ENCODE peak calls at places on chromosome 14, in four cellular contexts. X is Caco-2, Y is sigmoid colon, M is Peyer's patch. R is an unnamed sample.

GRCh38 chr14:68008491-68008890 is 188.9 kb downstream of the RAD51B start:
- DNase-seq in X (no peak), Y (no peak), M (no peak), R (no peak)

GRCh38 chr14:98170580-98170979 is 1101.4 kb downstream of the BCL11B start:
- DNase-seq in M (no peak), Y (no peak), X (no peak), R (no peak)

GRCh38 chr14:49972199-49972671 is 79.4 kb downstream of the ARF6 start:
- DNase-seq in X (no peak), Y (no peak), M (no peak), R (no peak)

GRCh38 chr14:74940956-74941565 is 14.3 kb downstream of the PGF start:
- DNase-seq in M (no peak), Y (no peak), X (no peak), R (no peak)

GRCh38 chr14:95683793-95684192 is 2.4 kb upstream of the TCL1B start:
- DNase-seq in X (no peak), M (no peak), Y (no peak), R (peak; percentile 11)

GRCh38 chr14:42806909-42807315 is 1200.2 kb downstream of the LRFN5 start:
- DNase-seq in M (no peak), X (no peak), Y (no peak), R (no peak)

GRCh38 chr14:22650960-22651521 is 6.9 kb upstream of the OR6J1 start:
- DNase-seq in X (peak; percentile 81), Y (no peak), M (no peak), R (no peak)

GRCh38 chr14:87877877-87878276 is 115.1 kb downstream of the GALC start:
- DNase-seq in X (no peak), M (no peak), Y (no peak), R (no peak)

GRCh38 chr14:95663226-95663797 is 22.9 kb upstream of the TCL1B start:
- DNase-seq in M (no peak), X (no peak), Y (no peak), R (no peak)

GRCh38 chr14:52377940-52378339 is 63.8 kb downstream of the PTGER2 start:
- DNase-seq in M (no peak), X (no peak), Y (no peak), R (no peak)

GRCh38 chr14:72513346-72513745 is 380.6 kb downstream of the DPF3 start:
- DNase-seq in Y (no peak), X (no peak), M (no peak), R (no peak)

GRCh38 chr14:85534914-85535313 is 5.0 kb downstream of the FLRT2 start:
- DNase-seq in M (no peak), Y (no peak), X (no peak), R (no peak)
- H3K4me3 ChIP-seq in M (peak overlapping the region; percentile 57), Y (peak overlapping the region; percentile 68), X (no peak overlapping the region), R (no peak overlapping the region)

DNA sequence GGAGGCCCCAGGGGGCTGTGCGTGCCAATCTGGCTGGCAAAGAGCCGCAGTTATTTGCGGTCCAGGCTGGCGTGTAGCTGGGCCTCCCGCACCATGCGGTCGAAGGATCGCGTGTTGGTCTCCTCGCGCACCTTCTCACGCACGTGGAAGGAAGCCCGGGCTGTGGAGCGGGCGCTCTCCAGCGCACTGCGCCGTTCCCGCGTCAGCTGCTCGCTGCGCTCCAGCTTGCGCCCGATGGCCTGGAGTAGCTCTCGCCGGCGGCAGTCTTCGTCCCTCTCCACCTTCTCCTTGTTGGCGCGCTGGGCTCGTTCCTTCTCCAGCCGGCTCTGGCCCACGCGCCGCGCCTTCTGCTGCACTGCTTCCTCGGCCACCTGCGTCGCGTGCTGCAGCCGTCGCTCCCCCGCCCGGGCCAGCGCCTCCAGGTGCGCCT is 3.2 kb downstream of the CCDC177 start:
- DNase-seq in M (no peak), X (no peak), Y (no peak), R (no peak)
- H3K4me3 ChIP-seq in M (peak overlapping the region; percentile 49), X (peak overlapping the region; percentile 51), Y (peak overlapping the region; percentile 35), R (no peak overlapping the region)

DNA sequence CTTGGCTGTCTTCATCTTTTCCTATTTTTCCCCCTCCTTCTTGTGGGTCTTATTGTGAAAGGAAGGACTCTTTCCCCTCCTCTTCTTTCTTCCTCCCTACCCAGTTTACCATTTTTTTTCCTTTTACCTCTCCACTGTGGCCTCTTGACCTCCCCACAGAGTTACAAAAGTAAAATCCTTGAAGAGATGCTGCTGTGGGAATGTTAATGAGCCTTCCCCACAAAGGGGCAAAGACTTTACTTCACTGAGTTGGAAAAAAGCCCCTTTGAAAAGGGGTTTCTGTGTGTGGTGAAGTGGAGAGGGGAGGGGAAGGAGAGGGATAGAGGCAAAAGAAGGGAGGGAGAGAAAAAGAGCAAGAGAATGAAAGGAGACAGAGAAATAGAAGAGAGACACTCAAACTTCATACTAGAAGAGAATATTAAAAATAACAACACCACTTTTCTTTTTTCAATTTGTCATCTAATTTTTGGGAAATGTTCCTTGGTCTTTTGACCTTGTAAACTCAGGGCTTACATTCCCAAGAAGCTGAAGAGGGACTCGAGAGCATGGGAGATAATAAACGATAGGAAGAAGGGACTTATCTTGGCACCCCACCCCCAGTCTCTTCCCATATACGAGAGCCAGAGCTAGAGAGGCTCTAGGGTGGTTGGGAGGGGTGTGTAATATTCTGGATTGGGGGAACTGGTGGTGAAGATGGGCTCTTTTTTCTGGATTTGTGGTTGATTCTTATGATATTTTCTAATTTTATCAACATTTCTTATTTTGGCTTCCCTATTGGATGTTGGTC is 13.2 kb upstream of the SALL2 start:
- DNase-seq in X (no peak), M (no peak), Y (no peak), R (no peak)
- H3K4me3 ChIP-seq in X (no peak overlapping the region), M (no peak overlapping the region), Y (no peak overlapping the region), R (no peak overlapping the region)

DNA sequence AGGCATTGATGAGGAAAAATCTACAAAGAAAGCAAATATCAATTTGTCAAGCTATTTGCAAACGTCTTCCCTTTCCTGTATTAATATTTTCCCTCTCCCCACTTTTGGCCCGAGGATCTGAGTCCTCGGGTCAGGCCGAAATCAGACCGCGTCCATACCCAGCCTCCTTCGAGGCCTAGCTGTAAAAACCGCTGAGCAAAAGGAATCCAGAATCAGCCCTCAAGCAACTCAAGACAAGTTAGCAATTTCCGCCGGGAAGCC is 352 bp upstream of the MAPK1IP1L start:
- DNase-seq in M (no peak), X (no peak), Y (no peak), R (no peak)
- H3K4me3 ChIP-seq in M (peak overlapping the region; percentile 69), X (peak overlapping the region; percentile 93), Y (peak overlapping the region; percentile 82), R (peak overlapping the region; percentile 60)

DNA sequence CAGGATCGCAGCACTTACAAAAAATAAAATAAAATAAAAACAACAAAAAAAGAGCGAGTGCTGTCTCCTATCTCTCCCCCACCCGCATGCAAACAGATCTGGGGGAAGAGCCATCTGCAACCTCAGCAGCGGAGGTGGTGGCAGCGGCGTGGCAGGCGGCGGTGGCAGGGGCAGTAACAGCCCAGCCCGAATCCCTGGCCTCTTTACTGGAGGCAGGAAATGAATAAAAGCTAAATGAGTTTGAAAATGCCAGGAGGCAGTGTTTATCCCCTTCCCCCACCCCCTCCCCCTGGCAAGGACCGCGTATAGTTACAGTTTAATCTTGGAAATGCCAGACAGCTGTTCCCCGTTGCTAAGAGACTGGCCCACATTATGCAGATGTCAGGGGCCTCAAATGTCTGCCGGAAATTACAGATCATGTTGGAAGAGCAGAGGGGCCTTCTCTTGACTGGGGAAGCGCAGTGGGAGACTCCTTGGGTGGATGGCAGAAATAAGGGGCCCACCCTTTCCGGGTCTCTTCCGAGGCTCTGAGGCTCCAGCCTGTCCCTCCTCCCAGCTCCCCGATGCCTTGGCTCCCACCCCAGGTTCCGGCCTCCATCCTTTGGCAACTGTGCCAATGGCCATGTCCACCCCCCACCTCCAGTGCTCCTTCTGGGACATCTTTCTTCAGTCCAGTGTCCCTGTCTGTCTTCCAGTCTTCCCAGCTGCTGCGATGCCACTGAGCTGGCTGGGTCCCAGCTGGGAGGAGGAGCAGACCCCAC is 93.8 kb downstream of the LRRC74A start:
- DNase-seq in M (no peak), X (no peak), Y (peak; percentile 73), R (peak; percentile 20)
- H3K4me3 ChIP-seq in M (no peak overlapping the region), X (no peak overlapping the region), Y (no peak overlapping the region), R (peak overlapping the region; percentile 39)

DNA sequence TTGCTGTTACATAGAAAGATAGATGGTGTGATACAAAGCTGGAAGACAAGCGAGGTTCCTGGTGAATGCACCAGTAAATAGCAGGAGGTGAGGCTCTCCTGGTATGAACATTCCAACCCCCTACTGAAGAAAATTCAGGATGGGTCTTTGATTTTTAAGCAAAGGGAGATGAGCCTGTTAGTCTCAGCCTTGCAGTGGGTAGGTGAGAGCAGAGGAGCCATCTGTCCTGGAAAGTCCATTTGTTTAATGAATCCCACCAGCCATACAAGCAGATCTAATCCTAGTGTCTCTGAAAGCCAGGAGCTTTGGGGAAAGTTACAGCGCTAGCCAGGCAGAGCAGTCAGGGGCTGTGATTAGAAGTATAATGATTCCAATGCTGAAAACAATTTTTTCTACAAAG is 234.8 kb upstream of the FOXN3 start:
- DNase-seq in M (no peak), X (no peak), Y (no peak), R (no peak)
- H3K4me3 ChIP-seq in M (no peak overlapping the region), X (no peak overlapping the region), Y (no peak overlapping the region), R (no peak overlapping the region)

DNA sequence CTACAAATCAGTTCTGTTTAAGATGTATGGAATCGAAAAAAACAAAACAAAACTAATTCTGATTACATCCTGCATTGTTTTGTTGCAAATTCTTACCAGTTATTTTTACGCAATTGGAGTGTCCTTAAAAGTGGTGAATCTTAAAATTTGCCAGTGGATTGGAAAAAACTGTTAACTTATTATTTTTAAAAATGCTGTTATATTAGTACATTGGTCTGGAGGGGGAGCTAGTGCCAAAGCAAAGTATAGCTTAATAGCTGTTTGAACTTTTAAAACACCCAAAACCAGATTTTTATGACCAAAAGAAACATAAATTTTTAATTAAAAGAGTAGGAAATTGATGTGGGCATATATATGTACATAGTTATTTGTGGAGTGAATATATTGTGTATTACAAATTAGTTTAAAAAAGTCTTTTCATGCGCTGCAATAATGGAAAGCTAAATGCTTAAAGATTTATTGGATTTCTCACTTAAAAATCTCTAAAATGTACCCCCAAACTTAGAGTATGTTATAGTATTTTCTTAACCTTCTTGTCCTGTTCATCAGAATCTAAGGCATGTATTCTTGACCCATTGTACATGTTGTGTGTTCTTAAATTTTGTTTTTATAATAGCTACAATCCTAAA is 2.5 kb downstream of the FUT8 start:
- DNase-seq in M (no peak), Y (no peak), X (no peak), R (peak; percentile 10)
- H3K4me3 ChIP-seq in M (peak overlapping the region; percentile 96), Y (no peak overlapping the region), X (no peak overlapping the region), R (no peak overlapping the region)

DNA sequence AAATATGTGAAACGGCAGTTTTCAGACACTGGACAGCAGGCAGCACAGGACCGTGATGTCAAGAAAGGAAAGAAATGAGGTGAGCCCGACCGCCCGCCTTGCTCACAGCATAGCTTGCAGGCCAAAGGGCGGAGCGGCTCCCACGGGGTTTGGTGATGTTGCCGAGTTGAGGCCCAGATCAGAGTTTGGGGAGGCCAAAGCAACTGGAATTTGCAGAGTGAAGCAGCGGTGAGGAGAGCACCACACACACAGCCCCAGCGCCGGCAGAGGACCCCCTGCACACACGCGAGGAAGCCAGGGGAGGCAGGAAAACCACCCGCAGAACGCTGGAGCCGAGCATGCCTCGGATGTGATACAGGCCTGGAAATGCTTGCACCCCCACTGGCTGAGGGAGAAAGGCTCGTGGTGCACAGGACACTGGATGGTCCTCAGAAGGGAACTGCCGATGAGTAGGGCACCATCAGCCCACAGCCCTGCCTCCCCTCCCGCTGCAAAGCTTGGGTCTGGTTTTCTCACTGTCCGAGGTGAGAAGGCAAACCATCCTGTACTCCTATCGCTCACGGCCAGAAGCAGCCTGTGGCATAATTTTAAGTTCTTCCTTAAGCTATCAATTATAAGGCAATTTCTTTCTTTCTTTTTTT is 25.7 kb upstream of the PLD4 start:
- DNase-seq in X (no peak), Y (peak; percentile 70), M (no peak), R (no peak)
- H3K4me3 ChIP-seq in X (no peak overlapping the region), Y (no peak overlapping the region), M (no peak overlapping the region), R (no peak overlapping the region)

DNA sequence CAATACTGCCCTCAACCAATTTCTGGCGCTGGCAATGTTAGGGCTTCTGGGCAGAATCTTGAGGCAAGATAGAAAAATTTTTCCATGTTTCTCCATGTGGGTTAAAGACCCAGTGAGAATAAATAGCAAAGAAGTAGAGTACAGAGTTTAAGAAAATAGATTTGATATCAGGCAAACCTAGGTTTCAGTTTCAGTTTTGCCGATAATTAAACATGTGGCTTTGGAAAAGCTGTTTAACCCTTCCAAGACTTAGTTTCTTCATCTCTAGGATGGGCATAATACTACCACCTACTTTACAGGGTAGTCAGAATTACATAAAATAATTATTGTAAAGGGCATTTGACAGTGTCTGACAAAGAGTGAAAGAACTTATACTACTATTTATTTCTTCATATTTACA is 360.4 kb downstream of the PCNX1 start:
- DNase-seq in X (no peak), Y (no peak), M (no peak), R (no peak)
- H3K4me3 ChIP-seq in X (no peak overlapping the region), Y (no peak overlapping the region), M (no peak overlapping the region), R (no peak overlapping the region)